ENCODE peak calls at places on chromosomes 3 and 15, in six cellular contexts. X is neuronal stem cell, Z is IMR-90, O is trophoblast cell, I is H9, Y is H1. P is an unnamed sample.

GRCh38 chr3:71930056-71930991 is 145.4 kb upstream of the PROK2 start:
- DNase-seq in X (peak; percentile 30), Z (peak; percentile 17), O (peak; percentile 84), I (peak; percentile 72), Y (no peak), P (peak; percentile 85)

GRCh38 chr15:67296188-67296587 is 41.6 kb downstream of the IQCH start:
- DNase-seq in X (no peak), Z (no peak), O (peak; percentile 46), I (peak; percentile 52), Y (no peak), P (peak; percentile 80)

GRCh38 chr3:37115451-37115850 is 58.9 kb downstream of the LRRFIP2 start:
- DNase-seq in X (no peak), Z (peak; percentile 48), O (peak; percentile 90), I (no peak), Y (no peak), P (no peak)

GRCh38 chr3:71581451-71581980 is 2.0 kb downstream of the FOXP1 start:
- DNase-seq in X (no peak), Z (no peak), O (peak; percentile 37), I (peak; percentile 46), Y (no peak), P (peak; percentile 65)

GRCh38 chr3:53628546-53629395 is 134.4 kb downstream of the CACNA1D start:
- DNase-seq in X (no peak), Z (no peak), O (peak; percentile 37), I (no peak), Y (no peak), P (no peak)

GRCh38 chr3:31422237-31422636 is 110.5 kb upstream of the STT3B start:
- DNase-seq in X (no peak), Z (no peak), O (no peak), I (no peak), Y (no peak), P (no peak)

GRCh38 chr15:67506775-67507747 is 13.9 kb upstream of the C15orf61 start:
- DNase-seq in X (no peak), Z (peak; percentile 9), O (no peak), I (no peak), Y (no peak), P (no peak)

GRCh38 chr3:126541628-126542339 is 16.9 kb downstream of the C3orf22 start:
- DNase-seq in X (no peak), Z (no peak), O (no peak), I (peak; percentile 51), Y (no peak), P (no peak)

GRCh38 chr15:68560501-68561113 is 18.2 kb upstream of the CORO2B start:
- DNase-seq in X (no peak), Z (no peak), O (no peak), I (peak; percentile 32), Y (no peak), P (no peak)

GRCh38 chr15:64398575-64398974 is 10.9 kb downstream of the TRIP4 start:
- DNase-seq in X (no peak), Z (no peak), O (no peak), I (no peak), Y (no peak), P (no peak)

GRCh38 chr3:99764377-99764776 is 53.3 kb upstream of the CMSS1 start:
- DNase-seq in X (no peak), Z (no peak), O (peak; percentile 76), I (no peak), Y (no peak), P (no peak)

GRCh38 chr3:129104051-129104450 is 17.6 kb downstream of the RAB43 start:
- DNase-seq in X (no peak), Z (no peak), O (no peak), I (no peak), Y (no peak), P (no peak)

GRCh38 chr3:129106320-129106719 is 15.3 kb downstream of the RAB43 start:
- DNase-seq in X (no peak), Z (no peak), O (no peak), I (no peak), Y (no peak), P (peak; percentile 52)

GRCh38 chr3:129105862-129106261 is 15.7 kb downstream of the RAB43 start:
- DNase-seq in X (no peak), Z (no peak), O (no peak), I (no peak), Y (no peak), P (no peak)

GRCh38 chr3:129103296-129103695 is 18.3 kb downstream of the RAB43 start:
- DNase-seq in X (no peak), Z (no peak), O (no peak), I (no peak), Y (no peak), P (no peak)

GRCh38 chr3:129104498-129105079 is 17.0 kb downstream of the RAB43 start:
- DNase-seq in X (no peak), Z (no peak), O (no peak), I (no peak), Y (no peak), P (no peak)
- H3K4me2 ChIP-seq in X (no peak overlapping the region), Z (no peak overlapping the region), O (no peak overlapping the region), I (no peak overlapping the region), Y (no peak overlapping the region), P (no peak overlapping the region)

GRCh38 chr15:90481023-90481422 is 48.7 kb upstream of the CRTC3 start:
- DNase-seq in X (no peak), Z (no peak), O (no peak), I (no peak), Y (no peak), P (no peak)

GRCh38 chr15:90483012-90483307 is 46.8 kb upstream of the CRTC3 start:
- DNase-seq in X (no peak), Z (no peak), O (no peak), I (no peak), Y (no peak), P (no peak)

GRCh38 chr15:90478981-90479481 is 50.7 kb upstream of the CRTC3 start:
- DNase-seq in X (no peak), Z (no peak), O (no peak), I (no peak), Y (no peak), P (no peak)

GRCh38 chr15:90482124-90483011 is 47.4 kb upstream of the CRTC3 start:
- DNase-seq in X (peak; percentile 35), Z (peak; percentile 66), O (peak; percentile 69), I (peak; percentile 41), Y (no peak), P (peak; percentile 59)

DNA sequence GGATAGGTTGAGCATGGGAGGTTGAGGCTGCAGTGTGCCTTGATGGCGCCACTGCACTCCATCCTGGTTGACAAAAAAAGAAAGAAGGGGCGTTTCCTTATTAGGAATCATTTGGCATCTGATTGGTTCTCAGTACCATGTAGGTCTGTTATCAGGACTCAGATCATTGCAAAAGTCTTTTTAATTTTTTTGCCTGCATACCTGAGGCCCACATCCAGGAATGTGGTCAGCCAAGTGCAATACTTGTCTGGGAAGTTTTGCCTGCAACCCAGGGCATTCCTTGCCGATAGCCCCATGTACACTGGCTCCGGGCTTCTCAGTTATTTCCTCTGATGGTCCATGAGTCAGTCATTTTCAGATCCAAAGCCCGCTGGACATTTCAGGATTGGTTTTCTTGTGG is 50.1 kb upstream of the CRTC3 start:
- DNase-seq in X (no peak), Z (peak; percentile 8), O (peak; percentile 99), I (no peak), Y (no peak), P (no peak)
- H3K23ac ChIP-seq in X (no peak overlapping the region), Z (no peak overlapping the region), O (no peak overlapping the region), I (no peak overlapping the region), Y (no peak overlapping the region), P (no peak overlapping the region)

GRCh38 chr3:153756816-153757215 is 364.4 kb upstream of the ARHGEF26 start:
- DNase-seq in X (no peak), Z (no peak), O (no peak), I (no peak), Y (no peak), P (no peak)
- H3K4me2 ChIP-seq in X (no peak overlapping the region), Z (no peak overlapping the region), O (no peak overlapping the region), I (no peak overlapping the region), Y (no peak overlapping the region), P (no peak overlapping the region)

GRCh38 chr3:12841085-12841969 is at the start of gene RPL32:
- DNase-seq in X (peak; percentile 89), Z (peak; percentile 96), O (peak; percentile 98), I (peak; percentile 83), Y (peak; percentile 81), P (peak; percentile 97)
- H3K23ac ChIP-seq in X (peak within 1 kb of the TSS; percentile 97), Z (peak within 1 kb of the TSS; percentile 87), O (no peak within 1 kb of the TSS), I (peak within 1 kb of the TSS; percentile 84), Y (no peak within 1 kb of the TSS), P (peak within 1 kb of the TSS; percentile 39)

DNA sequence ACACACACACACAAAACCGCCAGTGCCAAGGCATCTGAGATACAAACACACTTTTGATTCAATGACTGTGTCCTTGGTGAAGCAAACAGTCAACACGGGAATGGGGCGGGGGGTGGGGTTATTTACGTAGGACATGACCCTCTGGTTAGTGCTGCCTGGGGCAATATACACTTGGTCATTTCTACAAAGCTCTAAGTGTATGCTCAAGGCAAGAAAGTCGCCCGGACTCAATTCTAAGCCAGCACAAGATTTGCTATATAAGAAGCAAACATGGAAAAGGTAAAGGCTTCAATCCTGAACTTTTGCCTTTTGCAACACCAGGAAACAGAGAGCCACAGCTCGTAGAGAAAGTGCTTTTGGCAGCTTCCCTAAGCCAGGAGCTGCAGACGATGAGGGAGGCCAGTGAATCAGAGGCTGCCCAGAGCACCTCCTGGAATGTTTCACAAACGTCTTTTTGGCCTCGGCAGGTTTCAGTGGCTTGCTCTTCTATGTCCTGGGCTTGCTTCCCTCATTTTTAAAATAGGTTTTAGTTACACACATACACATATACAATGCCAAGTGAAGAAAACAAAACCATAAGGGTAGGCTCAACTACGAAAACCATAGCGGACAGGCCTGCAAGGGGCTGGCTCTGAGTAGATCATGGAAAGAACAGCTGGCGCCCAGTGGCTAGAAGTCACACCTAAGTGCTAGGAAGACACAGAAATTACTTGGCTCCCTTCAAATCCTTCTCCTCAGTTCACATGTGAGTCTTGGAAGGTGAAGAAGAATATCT is 73.6 kb downstream of the TM4SF4 start:
- DNase-seq in X (no peak), Z (peak; percentile 90), O (peak; percentile 37), I (no peak), Y (no peak), P (peak; percentile 82)
- H3K4me2 ChIP-seq in X (no peak overlapping the region), Z (peak overlapping the region; percentile 63), O (peak overlapping the region; percentile 40), I (no peak overlapping the region), Y (no peak overlapping the region), P (no peak overlapping the region)

DNA sequence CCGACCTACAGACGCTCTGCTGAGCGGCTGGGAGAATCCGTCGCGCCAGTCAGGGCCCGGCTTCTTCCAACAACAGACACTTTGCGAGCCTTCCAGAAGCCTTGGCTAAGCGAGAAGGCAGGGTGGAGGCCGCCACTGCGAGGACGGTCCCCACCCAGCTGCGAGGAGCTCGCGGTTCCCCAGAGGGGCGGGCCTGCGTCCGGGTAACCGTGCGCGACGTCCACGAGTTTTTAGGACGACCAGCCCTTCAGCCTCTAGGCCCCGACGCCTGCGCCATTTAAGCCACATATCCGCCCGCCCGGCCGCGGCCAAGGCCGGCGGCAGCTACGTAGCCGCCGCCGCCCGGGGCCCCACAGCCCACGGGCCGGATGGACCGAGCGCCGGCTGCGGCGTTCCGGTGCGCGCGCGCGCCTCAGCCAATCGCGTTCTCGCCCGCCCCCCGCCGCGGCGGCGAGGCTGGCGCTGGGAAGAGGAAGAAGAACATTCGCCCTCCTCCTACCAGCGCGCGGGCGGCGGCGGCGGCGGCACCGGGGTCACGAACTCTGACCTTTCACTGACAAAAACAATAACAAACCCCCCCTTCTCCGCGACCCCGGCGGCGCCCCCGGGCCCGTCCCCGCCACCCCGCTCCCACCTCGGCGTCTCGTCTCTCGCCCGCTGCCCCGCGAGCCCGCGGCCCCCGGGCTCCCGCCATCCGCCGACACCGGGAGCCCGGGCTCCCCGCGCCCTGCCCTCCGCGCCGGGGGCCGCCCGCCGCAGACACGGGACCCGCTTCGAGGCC is at the start of gene NR2C2:
- DNase-seq in X (peak; percentile 77), Z (peak; percentile 68), O (peak; percentile 81), I (peak; percentile 81), Y (no peak), P (peak; percentile 87)
- H3K23ac ChIP-seq in X (peak within 1 kb of the TSS; percentile 95), Z (peak within 1 kb of the TSS; percentile 76), O (no peak within 1 kb of the TSS), I (no peak within 1 kb of the TSS), Y (no peak within 1 kb of the TSS), P (peak within 1 kb of the TSS; percentile 90)

GRCh38 chr3:195286115-195286872 is 15.3 kb upstream of the XXYLT1 start:
- DNase-seq in X (no peak), Z (peak; percentile 88), O (no peak), I (no peak), Y (no peak), P (no peak)
- H3K4me2 ChIP-seq in X (no peak overlapping the region), Z (peak overlapping the region; percentile 84), O (no peak overlapping the region), I (no peak overlapping the region), Y (no peak overlapping the region), P (no peak overlapping the region)